ENCODE peak calls at places on chromosomes 6 and 20, in ten cellular contexts. H, K, V, T, E, Q, C, W, U and R are unnamed samples.

GRCh38 chr20:26218301-26218700 is 521.6 kb upstream of the ZNF337 start:
- DNase-seq in H (no peak), K (no peak), V (no peak), T (no peak), E (no peak), Q (peak), C (no peak), W (no peak), U (no peak), R (no peak)

GRCh38 chr20:40335437-40335836 is 353.6 kb downstream of the MAFB start:
- DNase-seq in H (no peak), K (no peak), V (no peak), T (no peak), E (no peak), Q (no peak), C (no peak), W (no peak), U (no peak), R (no peak)

GRCh38 chr6:151379933-151380847 is 11.2 kb downstream of the ZBTB2 start:
- DNase-seq in H (no peak), K (no peak), V (no peak), T (no peak), E (no peak), Q (no peak), C (no peak), W (no peak), U (no peak), R (no peak)

GRCh38 chr6:1406306-1407058 is 17.1 kb downstream of the FOXF2 start:
- DNase-seq in H (no peak), K (no peak), V (no peak), T (peak), E (no peak), Q (no peak), C (no peak), W (no peak), U (no peak), R (no peak)

GRCh38 chr6:158818008-158818579 is 1.1 kb downstream of the EZR start:
- DNase-seq in H (peak), K (peak), V (peak), T (no peak), E (peak), Q (peak), C (peak), W (peak), U (peak), R (no peak)

GRCh38 chr6:14728396-14729024 is 517.4 kb upstream of the JARID2 start:
- DNase-seq in H (peak), K (no peak), V (peak), T (no peak), E (no peak), Q (peak), C (no peak), W (no peak), U (no peak), R (peak)

GRCh38 chr6:54698974-54699373 is 147.6 kb upstream of the FAM83B start:
- DNase-seq in H (peak), K (no peak), V (peak), T (no peak), E (no peak), Q (no peak), C (peak), W (no peak), U (no peak), R (no peak)

GRCh38 chr6:143596857-143597256 is 80.9 kb upstream of the PHACTR2 start:
- DNase-seq in H (peak), K (peak), V (no peak), T (peak), E (no peak), Q (peak), C (peak), W (no peak), U (no peak), R (no peak)

GRCh38 chr6:35808688-35809087 is 3.5 kb downstream of the LHFPL5 start:
- DNase-seq in H (no peak), K (no peak), V (peak), T (no peak), E (no peak), Q (peak), C (no peak), W (no peak), U (no peak), R (no peak)

DNA sequence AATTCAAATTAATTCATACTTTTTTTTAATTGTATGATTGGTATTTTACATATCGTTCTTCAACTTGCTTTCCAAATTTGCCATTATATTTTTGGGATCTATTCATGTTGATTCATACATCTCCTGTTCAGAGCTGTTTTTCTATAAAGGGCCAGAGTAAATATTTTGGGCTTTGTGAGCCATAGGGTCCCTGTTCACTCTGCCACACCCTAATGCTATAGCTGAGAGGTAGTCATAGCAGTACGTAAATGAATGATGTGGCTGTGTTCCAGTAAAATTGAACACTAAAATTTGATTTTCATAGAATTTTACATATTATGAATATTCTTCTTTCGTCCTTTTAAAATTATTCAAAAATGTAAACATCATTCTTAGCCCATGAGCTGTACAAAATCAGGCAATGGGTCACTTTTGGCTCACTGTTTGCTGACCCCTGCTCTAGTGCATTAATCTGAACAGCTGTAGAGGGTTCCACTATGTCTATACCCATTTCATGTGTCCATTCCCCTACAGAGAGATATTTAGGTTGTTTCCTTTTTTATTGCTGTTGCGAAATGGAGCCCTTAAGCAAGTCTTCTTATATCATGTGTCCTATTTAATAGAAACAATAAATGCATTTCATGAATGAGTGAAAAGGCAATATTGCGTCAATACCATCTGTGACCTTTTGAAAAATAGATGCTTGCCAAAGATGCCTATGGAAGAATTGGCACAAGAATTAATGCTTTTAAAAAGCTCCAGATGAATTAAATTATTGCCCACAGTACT is 136.4 kb upstream of the SALL4 start:
- DNase-seq in H (no peak), K (no peak), V (no peak), T (no peak), E (no peak), Q (no peak), C (no peak), W (no peak), U (no peak), R (no peak)
- TF ChIP-seq CTCF in H (no peak), K (no peak), V (no peak), T (no peak), E (no peak), Q (no peak), C (no peak), W (no peak), U (no peak), R (no peak)

GRCh38 chr20:34085544-34086040 is 26.5 kb downstream of the EIF2S2 start:
- DNase-seq in H (no peak), K (no peak), V (no peak), T (no peak), E (no peak), Q (no peak), C (no peak), W (no peak), U (no peak), R (no peak)

GRCh38 chr20:34082232-34082887 is 29.7 kb downstream of the EIF2S2 start:
- DNase-seq in H (no peak), K (no peak), V (no peak), T (no peak), E (no peak), Q (no peak), C (no peak), W (no peak), U (no peak), R (no peak)

GRCh38 chr20:34084227-34084923 is 27.7 kb downstream of the EIF2S2 start:
- DNase-seq in H (no peak), K (no peak), V (no peak), T (no peak), E (no peak), Q (no peak), C (no peak), W (no peak), U (no peak), R (no peak)

GRCh38 chr20:34083781-34084180 is 28.3 kb downstream of the EIF2S2 start:
- DNase-seq in H (no peak), K (no peak), V (no peak), T (no peak), E (no peak), Q (no peak), C (no peak), W (no peak), U (no peak), R (no peak)

GRCh38 chr20:34083137-34083536 is 28.9 kb downstream of the EIF2S2 start:
- DNase-seq in H (peak), K (peak), V (peak), T (peak), E (no peak), Q (peak), C (peak), W (peak), U (no peak), R (no peak)
- TF ChIP-seq CTCF in H (no peak), K (no peak), V (peak), T (peak), E (no peak), Q (peak), C (no peak), W (no peak), U (no peak), R (no peak)

GRCh38 chr6:113488061-113488460 is 369.1 kb upstream of the MARCKS start:
- DNase-seq in H (no peak), K (no peak), V (no peak), T (no peak), E (no peak), Q (peak), C (no peak), W (no peak), U (no peak), R (no peak)

GRCh38 chr6:113486172-113486571 is 371.0 kb upstream of the MARCKS start:
- DNase-seq in H (no peak), K (no peak), V (no peak), T (no peak), E (no peak), Q (no peak), C (peak), W (no peak), U (no peak), R (no peak)

GRCh38 chr6:113490356-113490755 is 366.8 kb upstream of the MARCKS start:
- DNase-seq in H (no peak), K (no peak), V (no peak), T (no peak), E (no peak), Q (no peak), C (no peak), W (peak), U (no peak), R (no peak)

GRCh38 chr6:113489946-113490345 is 367.2 kb upstream of the MARCKS start:
- DNase-seq in H (no peak), K (no peak), V (no peak), T (no peak), E (no peak), Q (no peak), C (no peak), W (no peak), U (no peak), R (no peak)

DNA sequence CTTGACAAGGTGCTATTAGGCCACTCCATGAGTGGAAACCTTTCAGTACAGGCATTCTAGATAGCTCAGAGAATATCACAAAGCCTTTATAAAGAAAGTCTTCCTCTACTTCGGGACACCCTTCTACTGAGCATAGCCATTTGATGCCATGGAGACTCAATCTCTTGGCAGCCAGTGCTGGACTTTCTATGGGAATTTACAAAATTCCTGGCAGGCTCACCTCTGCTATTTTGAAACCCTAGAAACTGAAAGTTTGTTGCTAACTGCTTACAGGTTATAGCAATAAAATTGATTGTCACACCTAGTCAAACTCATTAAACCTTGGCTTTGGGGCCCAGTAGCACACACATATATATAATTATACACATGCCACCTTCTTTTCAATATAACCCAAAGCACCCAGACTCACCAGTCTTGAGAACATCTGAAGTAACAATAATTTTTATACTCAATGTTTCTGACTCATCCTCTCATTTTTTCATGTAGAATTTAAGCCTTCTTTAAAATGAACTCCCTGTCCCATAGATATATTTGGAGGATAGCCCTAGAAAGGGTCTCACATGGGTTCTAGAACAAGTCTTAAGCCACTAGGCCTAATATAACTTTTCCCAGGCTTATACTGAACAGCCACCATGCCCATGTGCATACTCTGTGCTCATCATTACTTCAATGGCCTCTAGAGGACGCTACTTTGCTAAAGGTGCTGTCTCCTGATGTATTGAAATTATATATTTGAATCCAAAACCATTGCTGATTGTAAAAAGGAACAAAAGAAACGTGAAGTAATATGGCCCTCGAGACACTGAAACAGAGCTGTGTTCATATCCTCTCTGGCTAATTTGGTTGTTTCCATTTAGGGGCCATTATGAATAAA is 368.1 kb upstream of the MARCKS start:
- DNase-seq in H (no peak), K (no peak), V (no peak), T (no peak), E (no peak), Q (no peak), C (no peak), W (no peak), U (no peak), R (no peak)
- TF ChIP-seq CTCF in H (no peak), K (no peak), V (no peak), T (no peak), E (no peak), Q (peak), C (no peak), W (no peak), U (no peak), R (no peak)

DNA sequence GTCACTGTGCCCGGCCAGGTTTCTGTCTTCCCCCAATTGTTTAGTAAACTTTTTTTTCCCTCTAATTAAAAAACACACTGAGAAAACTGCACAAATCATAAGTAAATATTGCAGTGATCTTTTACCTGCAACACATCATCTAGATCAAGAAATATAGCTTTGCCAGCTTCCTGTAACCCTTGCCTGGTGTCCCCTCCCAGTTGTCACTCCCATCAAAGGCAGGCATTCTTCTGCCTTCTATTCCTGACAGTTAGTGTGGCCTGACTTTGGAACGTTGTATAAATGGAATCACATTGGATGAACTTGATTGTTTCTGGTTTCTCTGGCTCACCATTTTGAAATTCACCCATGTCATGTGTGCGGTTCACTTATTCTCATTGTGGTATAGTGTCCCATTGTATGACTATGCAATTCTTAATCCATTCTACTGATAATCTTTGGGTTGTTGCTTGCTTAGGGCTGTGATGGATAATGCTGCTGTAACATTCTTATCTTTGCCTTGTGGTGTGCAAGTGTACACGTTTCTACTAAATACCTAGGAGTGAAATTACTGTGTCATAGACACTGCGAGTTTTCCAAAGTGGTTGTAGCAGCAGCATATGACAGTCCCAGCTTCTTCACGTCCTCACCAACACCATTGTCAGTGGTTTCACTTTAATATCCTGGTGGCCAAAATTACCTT is 73.1 kb downstream of the VEGFA start:
- DNase-seq in H (no peak), K (no peak), V (no peak), T (no peak), E (no peak), Q (no peak), C (no peak), W (no peak), U (no peak), R (no peak)
- TF ChIP-seq CTCF in H (no peak), K (no peak), V (no peak), T (no peak), E (no peak), Q (no peak), C (no peak), W (no peak), U (no peak), R (no peak)

DNA sequence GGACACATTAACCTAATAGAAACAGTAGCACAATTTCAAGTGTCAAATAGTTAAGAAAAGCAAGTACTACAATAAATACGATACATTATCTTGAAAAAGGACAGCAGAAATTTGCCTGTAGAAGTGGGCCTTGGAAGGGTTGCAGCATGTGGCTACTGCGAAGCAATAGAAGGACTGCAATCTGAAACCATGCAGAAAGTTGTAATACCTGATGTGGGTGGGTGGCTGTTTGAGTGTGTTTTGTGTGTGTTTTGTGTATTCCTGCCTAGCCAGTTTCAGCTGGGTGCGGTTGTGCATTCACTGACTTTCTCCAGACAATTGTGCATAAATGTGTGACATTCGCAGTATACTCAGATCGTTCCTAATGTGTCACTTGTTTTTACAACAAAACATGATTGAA is 79.0 kb downstream of the RPP40 start:
- DNase-seq in H (no peak), K (no peak), V (no peak), T (no peak), E (no peak), Q (no peak), C (no peak), W (no peak), U (no peak), R (no peak)
- TF ChIP-seq CTCF in H (no peak), K (no peak), V (no peak), T (no peak), E (no peak), Q (no peak), C (no peak), W (no peak), U (no peak), R (no peak)

GRCh38 chr6:9205645-9206044 is 770.3 kb upstream of the SLC35B3 start:
- DNase-seq in H (no peak), K (no peak), V (no peak), T (no peak), E (no peak), Q (no peak), C (no peak), W (no peak), U (no peak), R (no peak)
- TF ChIP-seq CTCF in H (no peak), K (no peak), V (no peak), T (no peak), E (no peak), Q (no peak), C (no peak), W (no peak), U (no peak), R (no peak)

DNA sequence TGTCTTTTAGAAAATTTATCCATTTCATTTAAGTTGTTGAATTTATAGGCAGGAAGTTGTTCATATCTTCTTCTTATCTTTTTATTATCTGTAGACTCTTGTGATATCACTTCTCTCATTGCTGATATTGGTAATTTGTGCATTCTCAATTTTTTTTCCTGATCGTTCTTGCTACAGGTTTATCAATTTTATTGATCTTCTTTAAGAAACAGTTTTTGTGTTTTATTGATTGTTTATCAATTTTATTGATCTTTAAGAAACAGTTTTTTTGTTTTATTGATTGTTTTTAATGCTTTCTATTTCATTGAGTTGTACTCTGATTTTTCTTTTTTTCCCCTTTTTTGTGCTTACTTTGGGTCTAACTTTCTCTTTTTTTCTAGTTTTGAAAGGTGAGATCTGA is 23.8 kb upstream of the SLC22A2 start:
- DNase-seq in H (no peak), K (no peak), V (no peak), T (no peak), E (no peak), Q (no peak), C (no peak), W (no peak), U (no peak), R (no peak)
- TF ChIP-seq CTCF in H (no peak), K (no peak), V (no peak), T (no peak), E (no peak), Q (no peak), C (no peak), W (no peak), U (no peak), R (no peak)